ENCODE peak calls at places on chromosome 22, in seven cellular contexts. L is SK-N-SH, Q is HepG2, U is HCT116, O is GM12878, F is K562, B is H1. A is an unnamed sample.

GRCh38 chr22:33758125-33758483 is 162.2 kb downstream of the LARGE1 start:
- DNase-seq in L (no peak), Q (no peak), U (no peak), O (no peak), F (no peak), B (no peak), A (peak)

GRCh38 chr22:50622723-50623327 is 5.1 kb downstream of the ARSA start:
- DNase-seq in L (peak), Q (peak), U (peak), O (no peak), F (peak), B (no peak), A (no peak)

GRCh38 chr22:39490135-39490798 is 11.8 kb upstream of the MIEF1 start:
- DNase-seq in L (peak), Q (peak), U (peak), O (no peak), F (peak), B (peak), A (peak)

GRCh38 chr22:49215840-49216239 is 611.8 kb downstream of the BRD1 start:
- DNase-seq in L (no peak), Q (no peak), U (no peak), O (no peak), F (no peak), B (no peak), A (no peak)

GRCh38 chr22:28373841-28374240 is 305.8 kb downstream of the TTC28 start:
- DNase-seq in L (no peak), Q (no peak), U (no peak), O (no peak), F (no peak), B (no peak), A (peak)

GRCh38 chr22:23058063-23058462 is 12.3 kb upstream of the GNAZ start:
- DNase-seq in L (no peak), Q (no peak), U (no peak), O (no peak), F (peak), B (peak), A (no peak)

GRCh38 chr22:29379258-29379657 is 9.1 kb downstream of the AP1B1 start:
- DNase-seq in L (no peak), Q (no peak), U (no peak), O (no peak), F (no peak), B (no peak), A (peak)

GRCh38 chr22:19811211-19811621 is 43.5 kb downstream of the GNB1L start:
- DNase-seq in L (peak), Q (no peak), U (no peak), O (no peak), F (no peak), B (peak), A (no peak)

DNA sequence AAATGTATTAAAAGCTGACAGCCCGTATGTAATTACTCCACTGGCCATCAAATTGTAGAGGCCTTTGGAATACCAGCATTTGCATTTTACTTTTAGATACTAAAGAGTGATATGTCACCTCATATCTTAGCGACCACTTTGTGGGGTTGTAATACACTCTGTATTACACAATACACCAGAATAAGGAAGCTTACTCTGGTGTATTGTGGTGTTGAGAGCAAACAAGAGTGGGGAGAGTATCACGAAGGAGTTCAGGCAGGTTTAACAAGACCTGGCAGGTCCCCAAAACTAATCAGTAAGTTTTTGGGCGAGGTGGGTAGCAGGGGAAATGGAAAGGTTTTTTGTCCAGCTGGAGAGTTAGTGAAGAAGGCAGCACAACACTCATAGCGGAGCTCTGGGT is 3.2 kb downstream of the NUP50 start:
- DNase-seq in L (no peak), Q (no peak), U (no peak), O (no peak), F (no peak), B (no peak), A (no peak)
- TF ChIP-seq JUND in L (no peak), Q (no peak), U (no peak), O (no peak), F (no peak), B (no peak), A (no peak)

GRCh38 chr22:26646158-26646557 is 11.2 kb upstream of the MIAT start:
- DNase-seq in L (no peak), Q (no peak), U (no peak), O (no peak), F (no peak), B (no peak), A (no peak)
- TF ChIP-seq JUND in L (no peak), Q (no peak), U (no peak), O (no peak), F (no peak), B (no peak), A (no peak)

DNA sequence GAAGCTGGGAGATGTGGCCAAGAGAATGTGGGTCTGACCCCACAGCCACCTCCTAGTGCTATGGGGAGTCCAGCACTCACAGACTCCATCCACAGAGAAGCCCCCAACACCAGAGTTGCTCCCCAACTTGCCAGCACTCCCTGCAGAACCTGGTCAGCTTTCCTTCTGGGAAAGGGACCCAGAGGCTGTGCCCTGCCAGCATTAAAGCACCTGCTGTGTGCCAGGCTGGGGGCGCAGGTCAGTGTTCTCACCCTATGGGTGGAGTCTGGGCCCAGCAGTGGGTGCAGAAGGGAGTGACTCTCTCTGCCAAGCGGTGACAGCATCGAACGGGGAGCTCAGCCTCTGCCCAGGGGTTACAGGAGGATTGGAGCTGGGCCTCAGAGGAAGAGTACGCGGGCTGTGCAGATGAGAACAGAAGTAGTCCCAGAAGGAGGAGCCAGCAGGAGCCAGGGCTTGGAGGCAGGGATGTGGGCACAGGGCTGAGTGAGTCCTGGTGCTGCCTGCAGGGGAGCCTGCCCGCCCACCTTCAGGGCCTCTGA is 114.4 kb downstream of the MPPED1 start:
- DNase-seq in L (no peak), Q (no peak), U (no peak), O (no peak), F (no peak), B (no peak), A (no peak)
- TF ChIP-seq JUND in L (no peak), Q (no peak), U (no peak), O (no peak), F (no peak), B (no peak), A (no peak)

DNA sequence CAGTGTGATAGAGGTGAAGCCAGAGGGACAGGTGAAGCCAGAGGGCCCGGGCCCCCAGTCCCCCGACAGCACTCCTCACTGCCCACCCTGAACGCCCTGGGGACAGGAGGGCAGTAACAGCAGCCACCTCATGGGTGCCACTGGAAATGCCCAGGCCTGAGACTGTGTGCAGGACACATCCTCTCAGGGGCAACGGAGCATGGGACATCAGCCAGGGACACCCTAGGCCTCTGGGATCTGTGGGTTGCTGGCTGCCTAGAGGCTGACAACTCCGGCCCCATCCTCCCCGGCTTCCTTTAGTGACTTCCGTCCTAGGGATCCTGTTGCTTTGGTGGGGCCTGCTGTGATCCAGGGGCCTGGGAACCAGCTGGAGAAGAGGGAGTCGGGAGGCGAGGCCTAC is 17.4 kb upstream of the BAIAP2L2 start:
- DNase-seq in L (no peak), Q (no peak), U (no peak), O (no peak), F (no peak), B (no peak), A (no peak)
- TF ChIP-seq JUND in L (no peak), Q (no peak), U (no peak), O (no peak), F (no peak), B (no peak), A (no peak)

A was measured in T47D.